ENCODE peak calls at places on chromosomes 13 and 19, in seven cellular contexts. H is astrocyte of the spinal cord; L is T-helper 2 cell treated with Interferon-gamma antibody and Interleukin-4, amounts not matched to agents 5 μg/mL and 100 μg/mL, for 36 hours; U is aorta; E is tibial artery; I is C1 segment of cervical spinal cord; R is breast epithelium. V is an unnamed sample.
A peak's percentile ranks its signal among the peaks of the same experiment; 100 is the strongest.

GRCh38 chr19:49761625-49762311 is 1.3 kb downstream of the TSKS start:
- DNase-seq in L (peak; percentile 7), H (peak; percentile 54), I (no peak), E (no peak), R (no peak), U (no peak), V (peak; percentile 58)

GRCh38 chr13:41454170-41454569 is 3.2 kb upstream of the RGCC start:
- DNase-seq in E (no peak), U (no peak), L (no peak), I (no peak), H (no peak), R (no peak), V (no peak)

GRCh38 chr13:95505265-95505664 is 47.3 kb upstream of the CLDN10 start:
- DNase-seq in I (no peak), U (no peak), L (no peak), R (no peak), H (no peak), E (no peak), V (no peak)

GRCh38 chr19:17739121-17739875 is 12.0 kb upstream of the FCHO1 start:
- DNase-seq in L (no peak), H (no peak), I (no peak), R (no peak), E (no peak), U (peak; percentile 76), V (peak; percentile 24)

GRCh38 chr19:10566658-10567410 is 1.0 kb upstream of the KRI1 start:
- DNase-seq in L (peak; percentile 56), I (no peak), U (peak; percentile 64), R (no peak), E (no peak), H (no peak), V (no peak)

GRCh38 chr19:7454998-7455397 is 33.8 kb downstream of the PEX11G start:
- DNase-seq in E (no peak), U (no peak), H (no peak), R (no peak), I (no peak), L (no peak), V (no peak)

GRCh38 chr19:48926909-48927308 is 6.6 kb upstream of the DHDH start:
- DNase-seq in L (peak; percentile 25), E (peak; percentile 85), H (peak; percentile 92), R (no peak), U (peak; percentile 83), I (no peak), V (peak; percentile 99)

GRCh38 chr13:77820431-77821149 is 98.0 kb downstream of the EDNRB start:
- DNase-seq in L (no peak), H (no peak), U (no peak), R (no peak), I (no peak), E (no peak), V (no peak)

GRCh38 chr19:18551631-18552030 is 6.0 kb upstream of the KXD1 start:
- DNase-seq in U (no peak), I (no peak), L (no peak), E (no peak), R (no peak), H (no peak), V (peak; percentile 77)

GRCh38 chr19:55115446-55116065 is 1.9 kb downstream of the PPP1R12C start:
- DNase-seq in H (no peak), L (no peak), R (no peak), E (no peak), U (no peak), I (no peak), V (peak; percentile 69)

GRCh38 chr19:27822336-27822735 is 1390.6 kb downstream of the UQCRFS1 start:
- DNase-seq in H (no peak), R (no peak), I (no peak), E (no peak), U (no peak), L (no peak), V (no peak)

GRCh38 chr19:28427256-28428083 is 785.5 kb downstream of the UQCRFS1 start:
- DNase-seq in L (no peak), E (no peak), R (no peak), U (no peak), H (no peak), I (no peak), V (no peak)

GRCh38 chr19:1942078-1942933 is 1.3 kb downstream of the CSNK1G2 start:
- DNase-seq in R (peak; percentile 81), L (peak; percentile 82), U (peak; percentile 82), E (peak; percentile 86), I (peak; percentile 61), H (peak; percentile 68), V (peak; percentile 69)

V was measured in amniotic epithelial cell.